ENCODE peak calls at places on chromosomes 2 and 18, in five cellular contexts. H, K, T, D and A are unnamed samples.
A peak's percentile ranks its signal among the peaks of the same experiment; 100 is the strongest.

GRCh38 chr18:38898167-38898566 is 1332.6 kb upstream of the CELF4 start:
- DNase-seq in H (no peak), K (no peak), T (no peak), D (no peak), A (no peak)

GRCh38 chr2:170845343-170845742 is 28.7 kb downstream of the GAD1 start:
- DNase-seq in H (no peak), K (no peak), T (no peak), D (peak; percentile 67), A (no peak)

GRCh38 chr2:233266481-233266880 is 15.0 kb downstream of the ATG16L1 start:
- DNase-seq in H (no peak), K (no peak), T (no peak), D (no peak), A (no peak)

GRCh38 chr2:149617057-149617456 is 29.5 kb upstream of the MMADHC start:
- DNase-seq in H (no peak), K (no peak), T (no peak), D (no peak), A (no peak)

GRCh38 chr2:240121675-240122074 is 14.4 kb downstream of the COPS9 start:
- DNase-seq in H (no peak), K (peak; percentile 9), T (no peak), D (no peak), A (no peak)

GRCh38 chr2:38706846-38707345 is 41.0 kb downstream of the GALM start:
- DNase-seq in H (no peak), K (no peak), T (no peak), D (no peak), A (no peak)

GRCh38 chr2:212984129-212984528 is 167.3 kb downstream of the IKZF2 start:
- DNase-seq in H (no peak), K (no peak), T (no peak), D (no peak), A (no peak)

GRCh38 chr2:195414479-195414878 is 242.5 kb upstream of the SLC39A10 start:
- DNase-seq in H (no peak), K (no peak), T (no peak), D (no peak), A (no peak)

GRCh38 chr2:119713819-119714490 is 35.0 kb downstream of the TMEM177 start:
- DNase-seq in H (no peak), K (no peak), T (no peak), D (no peak), A (no peak)

GRCh38 chr18:49811151-49811938 is 2.0 kb downstream of the ACAA2 start:
- DNase-seq in H (no peak), K (no peak), T (no peak), D (peak; percentile 37), A (no peak)

GRCh38 chr2:230594286-230594840 is 118.3 kb upstream of the CAB39 start:
- DNase-seq in H (no peak), K (no peak), T (no peak), D (no peak), A (no peak)

GRCh38 chr2:203835867-203836800 is 31.4 kb upstream of the CTLA4 start:
- DNase-seq in H (no peak), K (no peak), T (no peak), D (no peak), A (no peak)

GRCh38 chr2:114123925-114124324 is 234.0 kb downstream of the ACTR3 start:
- DNase-seq in H (no peak), K (no peak), T (no peak), D (no peak), A (no peak)

GRCh38 chr2:237510502-237511217 is 23.6 kb downstream of the MLPH start:
- DNase-seq in H (no peak), K (no peak), T (no peak), D (no peak), A (no peak)

GRCh38 chr2:18546586-18546985 is 13.9 kb downstream of the RDH14 start:
- DNase-seq in H (peak; percentile 62), K (no peak), T (no peak), D (peak; percentile 36), A (no peak)

GRCh38 chr2:131058905-131059304 is 34.4 kb downstream of the FAM168B start:
- DNase-seq in H (no peak), K (no peak), T (no peak), D (no peak), A (peak; percentile 46)

GRCh38 chr2:68274022-68274421 is 21.7 kb upstream of the PPP3R1 start:
- DNase-seq in H (no peak), K (no peak), T (no peak), D (peak; percentile 45), A (no peak)

GRCh38 chr2:24210106-24210455 is 35.2 kb downstream of the FAM228A start:
- DNase-seq in H (no peak), K (no peak), T (no peak), D (no peak), A (no peak)

GRCh38 chr2:182372661-182373060 is 54.2 kb downstream of the PDE1A start:
- DNase-seq in H (no peak), K (peak; percentile 37), T (no peak), D (peak; percentile 40), A (no peak)
- H3K27ac ChIP-seq in H (no peak overlapping the region), K (no peak overlapping the region), T (peak overlapping the region; percentile 62), D (no peak overlapping the region), A (no peak overlapping the region)

DNA sequence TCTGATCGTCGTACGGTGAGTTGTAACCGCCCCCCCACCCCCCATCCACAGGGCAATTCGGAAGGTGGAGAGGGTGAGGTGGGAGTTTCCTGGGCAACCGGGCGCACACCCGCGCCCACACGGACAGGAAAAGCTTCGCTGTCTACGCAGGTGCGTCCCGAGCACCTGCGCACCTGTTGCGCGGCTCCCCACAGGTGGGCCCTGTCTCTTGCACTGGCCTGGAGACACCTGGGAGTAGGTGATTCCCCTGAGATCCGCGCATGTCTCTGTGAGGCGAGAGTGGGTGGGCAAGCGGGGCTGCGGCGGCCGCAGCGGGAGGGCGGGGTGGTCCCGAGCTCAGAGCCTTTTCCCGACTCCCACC is 467 bp upstream of the ATP6V1C2 start:
- DNase-seq in H (peak; percentile 78), K (no peak), T (no peak), D (no peak), A (no peak)
- H3K27ac ChIP-seq in H (peak overlapping the region; percentile 65), K (no peak overlapping the region), T (no peak overlapping the region), D (no peak overlapping the region), A (no peak overlapping the region)

GRCh38 chr2:58671675-58672074 is 430.6 kb upstream of the FANCL start:
- DNase-seq in H (no peak), K (no peak), T (no peak), D (no peak), A (no peak)

GRCh38 chr2:58664523-58665155 is 423.5 kb upstream of the FANCL start:
- DNase-seq in H (no peak), K (no peak), T (no peak), D (no peak), A (no peak)

GRCh38 chr2:58665156-58665553 is 424.0 kb upstream of the FANCL start:
- DNase-seq in H (no peak), K (no peak), T (no peak), D (no peak), A (no peak)

GRCh38 chr2:58666571-58666970 is 425.4 kb upstream of the FANCL start:
- DNase-seq in H (no peak), K (no peak), T (no peak), D (no peak), A (no peak)

GRCh38 chr2:58667137-58667774 is 426.1 kb upstream of the FANCL start:
- DNase-seq in H (no peak), K (no peak), T (no peak), D (no peak), A (no peak)
- H3K27ac ChIP-seq in H (no peak overlapping the region), K (no peak overlapping the region), T (no peak overlapping the region), D (no peak overlapping the region), A (no peak overlapping the region)

DNA sequence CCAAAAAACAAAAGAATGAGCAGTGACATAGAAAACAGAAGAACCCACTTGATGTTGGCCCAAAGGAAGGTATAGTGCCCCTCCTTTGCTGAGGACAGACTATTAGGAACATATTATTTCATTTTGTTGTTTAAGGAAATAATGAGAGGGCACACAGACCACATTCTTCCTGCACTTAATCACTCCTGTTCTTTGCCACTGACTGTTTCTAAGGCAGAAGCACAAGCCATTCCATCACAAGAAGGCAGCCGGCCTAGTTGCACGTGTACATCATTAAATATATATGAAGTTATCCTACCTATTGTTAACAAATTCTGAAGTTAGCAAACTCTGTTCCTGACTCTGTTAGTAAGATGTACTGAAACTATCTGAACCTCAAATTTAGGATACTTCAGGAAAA is 110.0 kb downstream of the LNPK start:
- DNase-seq in H (no peak), K (no peak), T (no peak), D (no peak), A (no peak)
- H3K27ac ChIP-seq in H (no peak overlapping the region), K (no peak overlapping the region), T (no peak overlapping the region), D (no peak overlapping the region), A (no peak overlapping the region)

GRCh38 chr2:48479923-48480322 is 50.0 kb upstream of the STON1 start:
- DNase-seq in H (no peak), K (no peak), T (no peak), D (no peak), A (no peak)
- H3K27ac ChIP-seq in H (no peak overlapping the region), K (no peak overlapping the region), T (no peak overlapping the region), D (no peak overlapping the region), A (no peak overlapping the region)

GRCh38 chr2:50781646-50782045 is 250.3 kb downstream of the NRXN1 start:
- DNase-seq in H (no peak), K (no peak), T (no peak), D (no peak), A (no peak)
- H3K27ac ChIP-seq in H (no peak overlapping the region), K (no peak overlapping the region), T (no peak overlapping the region), D (no peak overlapping the region), A (no peak overlapping the region)

DNA sequence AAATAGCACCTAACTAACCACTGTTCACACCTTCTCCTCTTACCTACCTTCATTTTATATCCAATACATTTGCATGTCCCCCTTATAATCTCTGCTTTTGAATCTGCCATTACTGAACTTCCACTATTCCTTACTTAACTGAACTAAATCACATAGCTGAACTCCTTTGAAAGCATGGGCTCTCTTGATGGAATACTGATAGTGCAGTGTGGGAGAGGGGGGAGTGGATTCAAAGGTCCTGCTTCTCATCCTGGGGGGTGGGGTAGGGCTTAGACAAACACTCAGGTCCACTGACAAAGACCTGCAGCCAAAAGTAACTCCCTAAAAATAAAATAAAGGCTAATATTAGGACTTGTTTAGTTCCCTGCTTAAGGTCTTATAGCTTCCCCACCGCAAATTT is 8.6 kb downstream of the MCEE start:
- DNase-seq in H (no peak), K (no peak), T (no peak), D (no peak), A (no peak)
- H3K27ac ChIP-seq in H (no peak overlapping the region), K (no peak overlapping the region), T (no peak overlapping the region), D (no peak overlapping the region), A (no peak overlapping the region)

GRCh38 chr2:168196764-168197180 is 50.6 kb downstream of the STK39 start:
- DNase-seq in H (no peak), K (no peak), T (no peak), D (no peak), A (no peak)

GRCh38 chr2:168201211-168201610 is 46.2 kb downstream of the STK39 start:
- DNase-seq in H (no peak), K (no peak), T (no peak), D (no peak), A (no peak)

GRCh38 chr2:168201722-168202121 is 45.7 kb downstream of the STK39 start:
- DNase-seq in H (no peak), K (no peak), T (no peak), D (no peak), A (no peak)

GRCh38 chr2:168194784-168195522 is 52.4 kb downstream of the STK39 start:
- DNase-seq in H (no peak), K (no peak), T (no peak), D (no peak), A (no peak)

GRCh38 chr2:168198476-168199192 is 48.8 kb downstream of the STK39 start:
- DNase-seq in H (no peak), K (no peak), T (no peak), D (no peak), A (no peak)
- H3K27ac ChIP-seq in H (no peak overlapping the region), K (no peak overlapping the region), T (no peak overlapping the region), D (no peak overlapping the region), A (no peak overlapping the region)